ENCODE peak calls at places on chromosome 7, in eight cellular contexts. One of them, this sample, is unnamed.

GRCh38 chr7:11212816-11213215 is 239.1 kb downstream of the PHF14 start:
- DNase-seq in GM12865: no peak
- DNase-seq in foreskin fibroblast: no peak
- DNase-seq in astrocyte of the spinal cord: peak; percentile 18
- DNase-seq in endodermal cell: no peak
- DNase-seq in spleen: no peak
- DNase-seq in lower lobe of right lung: no peak
- DNase-seq in IMR-90: peak; percentile 37
- DNase-seq in this sample: peak; percentile 60

GRCh38 chr7:131302876-131303707 is 24.6 kb upstream of the MKLN1 start:
- DNase-seq in GM12865: peak; percentile 48
- DNase-seq in foreskin fibroblast: no peak
- DNase-seq in astrocyte of the spinal cord: peak; percentile 30
- DNase-seq in endodermal cell: peak; percentile 73
- DNase-seq in spleen: no peak
- DNase-seq in lower lobe of right lung: no peak
- DNase-seq in IMR-90: peak; percentile 23
- DNase-seq in this sample: no peak

GRCh38 chr7:31123317-31123716 is 71.2 kb downstream of the ADCYAP1R1 start:
- DNase-seq in GM12865: no peak
- DNase-seq in foreskin fibroblast: no peak
- DNase-seq in astrocyte of the spinal cord: no peak
- DNase-seq in endodermal cell: no peak
- DNase-seq in spleen: no peak
- DNase-seq in lower lobe of right lung: no peak
- DNase-seq in IMR-90: no peak
- DNase-seq in this sample: no peak

GRCh38 chr7:30647589-30647988 is 34.7 kb downstream of the CRHR2 start:
- DNase-seq in GM12865: no peak
- DNase-seq in foreskin fibroblast: no peak
- DNase-seq in astrocyte of the spinal cord: no peak
- DNase-seq in endodermal cell: no peak
- DNase-seq in spleen: peak; percentile 46
- DNase-seq in lower lobe of right lung: no peak
- DNase-seq in IMR-90: no peak
- DNase-seq in this sample: no peak

GRCh38 chr7:30789334-30789711 is 18.1 kb downstream of the MINDY4 start:
- DNase-seq in GM12865: no peak
- DNase-seq in foreskin fibroblast: peak; percentile 90
- DNase-seq in astrocyte of the spinal cord: peak; percentile 74
- DNase-seq in endodermal cell: no peak
- DNase-seq in spleen: no peak
- DNase-seq in lower lobe of right lung: no peak
- DNase-seq in IMR-90: peak; percentile 89
- DNase-seq in this sample: no peak

GRCh38 chr7:137142376-137142775 is 201.2 kb downstream of the PTN start:
- DNase-seq in GM12865: no peak
- DNase-seq in foreskin fibroblast: peak; percentile 71
- DNase-seq in astrocyte of the spinal cord: peak; percentile 19
- DNase-seq in endodermal cell: no peak
- DNase-seq in spleen: no peak
- DNase-seq in lower lobe of right lung: no peak
- DNase-seq in IMR-90: peak; percentile 58
- DNase-seq in this sample: no peak

GRCh38 chr7:155490697-155491628 is 33.0 kb downstream of the EN2 start:
- DNase-seq in GM12865: peak; percentile 35
- DNase-seq in foreskin fibroblast: no peak
- DNase-seq in astrocyte of the spinal cord: no peak
- DNase-seq in endodermal cell: peak; percentile 77
- DNase-seq in spleen: peak; percentile 91
- DNase-seq in lower lobe of right lung: peak; percentile 72
- DNase-seq in IMR-90: no peak
- DNase-seq in this sample: no peak

GRCh38 chr7:104979167-104979841 is 34.7 kb upstream of the KMT2E start:
- DNase-seq in GM12865: no peak
- DNase-seq in foreskin fibroblast: peak; percentile 75
- DNase-seq in astrocyte of the spinal cord: peak; percentile 88
- DNase-seq in endodermal cell: peak; percentile 77
- DNase-seq in spleen: no peak
- DNase-seq in lower lobe of right lung: no peak
- DNase-seq in IMR-90: peak; percentile 62
- DNase-seq in this sample: peak; percentile 75

GRCh38 chr7:3655635-3656034 is 354.6 kb downstream of the SDK1 start:
- DNase-seq in GM12865: no peak
- DNase-seq in foreskin fibroblast: no peak
- DNase-seq in astrocyte of the spinal cord: no peak
- DNase-seq in endodermal cell: no peak
- DNase-seq in spleen: no peak
- DNase-seq in lower lobe of right lung: no peak
- DNase-seq in IMR-90: no peak
- DNase-seq in this sample: no peak

GRCh38 chr7:150340024-150340749 is 1.2 kb downstream of the RARRES2 start:
- DNase-seq in GM12865: no peak
- DNase-seq in foreskin fibroblast: no peak
- DNase-seq in astrocyte of the spinal cord: peak; percentile 22
- DNase-seq in endodermal cell: peak; percentile 77
- DNase-seq in spleen: no peak
- DNase-seq in lower lobe of right lung: peak; percentile 66
- DNase-seq in IMR-90: peak; percentile 42
- DNase-seq in this sample: no peak

GRCh38 chr7:70774895-70775527 is 356.9 kb upstream of the GALNT17 start:
- DNase-seq in GM12865: no peak
- DNase-seq in foreskin fibroblast: no peak
- DNase-seq in astrocyte of the spinal cord: no peak
- DNase-seq in endodermal cell: peak; percentile 24
- DNase-seq in spleen: no peak
- DNase-seq in lower lobe of right lung: no peak
- DNase-seq in IMR-90: no peak
- DNase-seq in this sample: no peak

GRCh38 chr7:82542665-82543064 is 99.1 kb upstream of the CACNA2D1 start:
- DNase-seq in GM12865: no peak
- DNase-seq in foreskin fibroblast: peak; percentile 80
- DNase-seq in astrocyte of the spinal cord: peak; percentile 84
- DNase-seq in endodermal cell: no peak
- DNase-seq in spleen: no peak
- DNase-seq in lower lobe of right lung: no peak
- DNase-seq in IMR-90: peak; percentile 93
- DNase-seq in this sample: peak; percentile 55

GRCh38 chr7:103805376-103805775 is 184.1 kb downstream of the RELN start:
- DNase-seq in GM12865: no peak
- DNase-seq in foreskin fibroblast: no peak
- DNase-seq in astrocyte of the spinal cord: no peak
- DNase-seq in endodermal cell: no peak
- DNase-seq in spleen: no peak
- DNase-seq in lower lobe of right lung: no peak
- DNase-seq in IMR-90: peak; percentile 41
- DNase-seq in this sample: no peak

GRCh38 chr7:132571970-132572369 is 4.3 kb downstream of the PLXNA4 start:
- DNase-seq in GM12865: no peak
- DNase-seq in foreskin fibroblast: no peak
- DNase-seq in astrocyte of the spinal cord: no peak
- DNase-seq in endodermal cell: no peak
- DNase-seq in spleen: no peak
- DNase-seq in lower lobe of right lung: no peak
- DNase-seq in IMR-90: no peak
- DNase-seq in this sample: no peak

GRCh38 chr7:148486937-148487336 is 103.6 kb upstream of the C7orf33 start:
- DNase-seq in GM12865: no peak
- DNase-seq in foreskin fibroblast: no peak
- DNase-seq in astrocyte of the spinal cord: no peak
- DNase-seq in endodermal cell: no peak
- DNase-seq in spleen: no peak
- DNase-seq in lower lobe of right lung: no peak
- DNase-seq in IMR-90: no peak
- DNase-seq in this sample: no peak

GRCh38 chr7:148483941-148484340 is 106.6 kb upstream of the C7orf33 start:
- DNase-seq in GM12865: no peak
- DNase-seq in foreskin fibroblast: no peak
- DNase-seq in astrocyte of the spinal cord: no peak
- DNase-seq in endodermal cell: no peak
- DNase-seq in spleen: no peak
- DNase-seq in lower lobe of right lung: no peak
- DNase-seq in IMR-90: no peak
- DNase-seq in this sample: no peak

GRCh38 chr7:148484486-148484885 is 106.1 kb upstream of the C7orf33 start:
- DNase-seq in GM12865: no peak
- DNase-seq in foreskin fibroblast: no peak
- DNase-seq in astrocyte of the spinal cord: no peak
- DNase-seq in endodermal cell: no peak
- DNase-seq in spleen: no peak
- DNase-seq in lower lobe of right lung: no peak
- DNase-seq in IMR-90: no peak
- DNase-seq in this sample: no peak

GRCh38 chr7:148483515-148483914 is 107.1 kb upstream of the C7orf33 start:
- DNase-seq in GM12865: no peak
- DNase-seq in foreskin fibroblast: no peak
- DNase-seq in astrocyte of the spinal cord: no peak
- DNase-seq in endodermal cell: no peak
- DNase-seq in spleen: no peak
- DNase-seq in lower lobe of right lung: no peak
- DNase-seq in IMR-90: no peak
- DNase-seq in this sample: no peak

GRCh38 chr7:148485618-148486017 is 104.9 kb upstream of the C7orf33 start:
- DNase-seq in GM12865: no peak
- DNase-seq in foreskin fibroblast: no peak
- DNase-seq in astrocyte of the spinal cord: peak; percentile 6
- DNase-seq in endodermal cell: no peak
- DNase-seq in spleen: no peak
- DNase-seq in lower lobe of right lung: no peak
- DNase-seq in IMR-90: no peak
- DNase-seq in this sample: no peak
- TF ChIP-seq CTCF in GM12865: no peak
- TF ChIP-seq CTCF in foreskin fibroblast: no peak
- TF ChIP-seq CTCF in astrocyte of the spinal cord: no peak
- TF ChIP-seq CTCF in endodermal cell: no peak
- TF ChIP-seq CTCF in spleen: no peak
- TF ChIP-seq CTCF in lower lobe of right lung: no peak
- TF ChIP-seq CTCF in IMR-90: no peak
- TF ChIP-seq CTCF in this sample: no peak

DNA sequence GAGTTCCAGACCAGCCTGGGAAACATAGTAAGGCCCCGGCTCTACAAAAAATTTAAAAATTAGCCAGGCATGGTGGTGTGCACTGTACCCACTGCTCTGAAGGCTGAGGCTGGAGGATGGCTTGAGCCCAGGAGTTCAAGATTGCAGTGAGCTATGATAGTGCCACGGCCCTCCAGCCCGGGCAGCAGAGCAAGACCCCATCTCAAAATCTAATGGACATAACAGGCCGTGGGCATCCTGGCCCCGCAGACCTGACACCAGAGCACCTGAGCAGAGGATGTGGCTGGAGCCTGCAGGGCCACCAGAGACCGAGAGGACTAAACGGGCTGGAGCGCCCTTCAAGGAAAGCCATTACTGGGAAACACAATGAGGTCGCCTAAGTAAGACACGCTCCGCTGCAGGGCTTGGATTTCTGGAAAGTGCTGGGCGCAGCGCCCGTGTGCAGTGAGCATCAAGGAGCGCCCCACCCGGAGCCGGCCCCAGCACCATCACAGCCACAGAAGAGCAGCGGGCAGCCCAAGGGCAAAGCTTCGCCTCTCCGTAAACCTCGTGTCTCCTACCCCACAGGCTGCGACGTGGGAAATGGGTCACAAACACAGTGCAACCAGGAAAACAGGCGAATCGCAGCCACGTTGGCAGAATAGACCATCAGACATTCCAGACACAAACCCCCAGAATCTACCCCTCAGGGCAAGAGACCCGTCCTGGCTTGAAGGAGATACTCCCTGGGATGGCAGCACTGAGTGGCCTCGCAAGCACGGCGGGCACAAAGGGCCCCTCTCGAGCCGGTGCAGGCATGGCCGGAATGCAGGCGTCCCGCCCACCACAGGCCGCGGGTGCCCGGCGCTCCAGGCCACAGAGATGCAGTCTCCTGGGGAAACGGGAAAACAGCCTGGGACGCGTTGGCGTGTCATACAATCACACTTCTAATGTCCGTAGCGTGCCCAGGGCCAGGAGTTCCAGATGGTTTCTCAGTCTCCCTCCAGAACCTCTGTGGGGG is 4.9 kb downstream of the RADIL start:
- DNase-seq in GM12865: no peak
- DNase-seq in foreskin fibroblast: no peak
- DNase-seq in astrocyte of the spinal cord: peak; percentile 9
- DNase-seq in endodermal cell: no peak
- DNase-seq in spleen: no peak
- DNase-seq in lower lobe of right lung: no peak
- DNase-seq in IMR-90: no peak
- DNase-seq in this sample: no peak
- H3K4me3 ChIP-seq in GM12865: no peak overlapping the region
- H3K4me3 ChIP-seq in foreskin fibroblast: no peak overlapping the region
- H3K4me3 ChIP-seq in astrocyte of the spinal cord: no peak overlapping the region
- H3K4me3 ChIP-seq in endodermal cell: no peak overlapping the region
- H3K4me3 ChIP-seq in spleen: no peak overlapping the region
- H3K4me3 ChIP-seq in lower lobe of right lung: no peak overlapping the region
- H3K4me3 ChIP-seq in IMR-90: no peak overlapping the region
- H3K4me3 ChIP-seq in this sample: no peak overlapping the region

GRCh38 chr7:97024209-97025129 is at the start of gene DLX5:
- DNase-seq in GM12865: no peak
- DNase-seq in foreskin fibroblast: peak; percentile 7
- DNase-seq in astrocyte of the spinal cord: no peak
- DNase-seq in endodermal cell: peak; percentile 94
- DNase-seq in spleen: no peak
- DNase-seq in lower lobe of right lung: no peak
- DNase-seq in IMR-90: peak; percentile 6
- DNase-seq in this sample: no peak
- TF ChIP-seq CTCF in GM12865: no peak
- TF ChIP-seq CTCF in foreskin fibroblast: no peak
- TF ChIP-seq CTCF in astrocyte of the spinal cord: no peak
- TF ChIP-seq CTCF in endodermal cell: no peak
- TF ChIP-seq CTCF in spleen: no peak
- TF ChIP-seq CTCF in lower lobe of right lung: no peak
- TF ChIP-seq CTCF in IMR-90: no peak
- TF ChIP-seq CTCF in this sample: no peak

GRCh38 chr7:134210227-134210626 is 83.1 kb downstream of the LRGUK start:
- DNase-seq in GM12865: no peak
- DNase-seq in foreskin fibroblast: no peak
- DNase-seq in astrocyte of the spinal cord: no peak
- DNase-seq in endodermal cell: no peak
- DNase-seq in spleen: no peak
- DNase-seq in lower lobe of right lung: no peak
- DNase-seq in IMR-90: no peak
- DNase-seq in this sample: no peak

GRCh38 chr7:134211817-134212216 is 84.7 kb downstream of the LRGUK start:
- DNase-seq in GM12865: no peak
- DNase-seq in foreskin fibroblast: no peak
- DNase-seq in astrocyte of the spinal cord: no peak
- DNase-seq in endodermal cell: no peak
- DNase-seq in spleen: no peak
- DNase-seq in lower lobe of right lung: no peak
- DNase-seq in IMR-90: no peak
- DNase-seq in this sample: no peak

GRCh38 chr7:134210976-134211663 is 84.0 kb downstream of the LRGUK start:
- DNase-seq in GM12865: no peak
- DNase-seq in foreskin fibroblast: no peak
- DNase-seq in astrocyte of the spinal cord: no peak
- DNase-seq in endodermal cell: no peak
- DNase-seq in spleen: peak; percentile 69
- DNase-seq in lower lobe of right lung: no peak
- DNase-seq in IMR-90: no peak
- DNase-seq in this sample: no peak

GRCh38 chr7:134209322-134210015 is 82.3 kb downstream of the LRGUK start:
- DNase-seq in GM12865: no peak
- DNase-seq in foreskin fibroblast: no peak
- DNase-seq in astrocyte of the spinal cord: no peak
- DNase-seq in endodermal cell: no peak
- DNase-seq in spleen: no peak
- DNase-seq in lower lobe of right lung: no peak
- DNase-seq in IMR-90: no peak
- DNase-seq in this sample: no peak

GRCh38 chr7:134212576-134213546 is 85.7 kb downstream of the LRGUK start:
- DNase-seq in GM12865: no peak
- DNase-seq in foreskin fibroblast: peak; percentile 16
- DNase-seq in astrocyte of the spinal cord: peak; percentile 10
- DNase-seq in endodermal cell: no peak
- DNase-seq in spleen: no peak
- DNase-seq in lower lobe of right lung: peak; percentile 66
- DNase-seq in IMR-90: peak; percentile 77
- DNase-seq in this sample: no peak
- H3K4me3 ChIP-seq in GM12865: no peak overlapping the region
- H3K4me3 ChIP-seq in foreskin fibroblast: no peak overlapping the region
- H3K4me3 ChIP-seq in astrocyte of the spinal cord: no peak overlapping the region
- H3K4me3 ChIP-seq in endodermal cell: no peak overlapping the region
- H3K4me3 ChIP-seq in spleen: no peak overlapping the region
- H3K4me3 ChIP-seq in lower lobe of right lung: no peak overlapping the region
- H3K4me3 ChIP-seq in IMR-90: no peak overlapping the region
- H3K4me3 ChIP-seq in this sample: no peak overlapping the region